ENCODE peak calls at places on chromosomes 2 and 18, in six cellular contexts. R is GM23338, B is mammary epithelial cell, V is OCI-LY7, H is neural progenitor cell, M is SK-N-SH. O is an unnamed sample.
A peak's percentile ranks its signal among the peaks of the same experiment; 100 is the strongest.

GRCh38 chr2:188788621-188789020 is 185.6 kb upstream of the COL3A1 start:
- DNase-seq in V (no peak), R (no peak), B (peak; percentile 69), M (no peak), H (no peak), O (peak; percentile 43)

GRCh38 chr2:101698419-101699190 is 1.1 kb downstream of the MAP4K4 start:
- DNase-seq in B (no peak), R (peak; percentile 32), M (peak; percentile 36), V (peak; percentile 50), H (no peak), O (peak; percentile 19)

GRCh38 chr2:207768891-207769596 is 662 bp downstream of the FZD5 start:
- DNase-seq in M (no peak), B (peak; percentile 60), R (no peak), V (no peak), H (peak; percentile 61), O (peak; percentile 50)

GRCh38 chr2:40488101-40488598 is 36.3 kb upstream of the SLC8A1 start:
- DNase-seq in B (peak; percentile 6), H (peak; percentile 58), V (peak; percentile 50), R (peak; percentile 52), M (peak; percentile 32), O (peak; percentile 11)

GRCh38 chr2:238669581-238670340 is 178.1 kb upstream of the TWIST2 start:
- DNase-seq in B (peak; percentile 37), M (no peak), R (no peak), H (no peak), V (no peak), O (no peak)

GRCh38 chr2:173884403-173884802 is 80.8 kb downstream of the SP3 start:
- DNase-seq in H (peak; percentile 70), M (peak; percentile 51), B (peak; percentile 30), R (peak; percentile 68), V (peak; percentile 41), O (peak; percentile 29)

GRCh38 chr2:37501121-37501520 is 156.7 kb downstream of the QPCT start:
- DNase-seq in M (no peak), H (no peak), V (no peak), B (no peak), R (no peak), O (no peak)

GRCh38 chr2:112181571-112182290 is 43.5 kb downstream of the FBLN7 start:
- DNase-seq in H (no peak), B (no peak), M (no peak), V (no peak), R (peak; percentile 77), O (peak; percentile 28)

GRCh38 chr2:137689549-137689948 is 274.7 kb upstream of the HNMT start:
- DNase-seq in B (no peak), M (no peak), H (no peak), V (no peak), R (no peak), O (no peak)

GRCh38 chr18:9627642-9628041 is 13.3 kb upstream of the PPP4R1 start:
- DNase-seq in R (peak; percentile 46), B (peak; percentile 70), V (no peak), H (no peak), M (no peak), O (no peak)

DNA sequence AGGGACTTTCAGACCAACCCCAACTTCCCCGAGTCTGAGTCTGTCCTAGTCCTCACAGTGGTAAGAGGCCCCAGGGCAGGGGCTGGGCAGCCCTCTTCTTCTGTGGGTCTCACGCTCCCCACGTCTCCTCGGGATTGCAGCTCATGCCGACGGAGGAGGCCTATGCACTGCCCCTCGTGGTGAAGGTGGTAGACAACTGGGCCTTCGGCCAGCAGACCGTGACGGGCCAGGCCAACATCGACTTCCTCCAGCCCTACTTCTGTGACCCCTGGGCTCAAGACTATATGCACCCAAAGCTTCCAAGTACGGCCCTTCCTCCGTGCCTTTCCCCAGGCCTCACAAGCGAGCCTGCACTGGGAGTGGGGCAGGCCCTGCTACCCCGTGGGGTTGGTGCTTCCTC is 44.3 kb downstream of the LMAN2L start:
- DNase-seq in M (no peak), V (peak; percentile 13), B (no peak), H (no peak), R (no peak), O (no peak)
- TF ChIP-seq CTCF in M (no peak), V (no peak), B (no peak), H (no peak), R (no peak), O (no peak)

DNA sequence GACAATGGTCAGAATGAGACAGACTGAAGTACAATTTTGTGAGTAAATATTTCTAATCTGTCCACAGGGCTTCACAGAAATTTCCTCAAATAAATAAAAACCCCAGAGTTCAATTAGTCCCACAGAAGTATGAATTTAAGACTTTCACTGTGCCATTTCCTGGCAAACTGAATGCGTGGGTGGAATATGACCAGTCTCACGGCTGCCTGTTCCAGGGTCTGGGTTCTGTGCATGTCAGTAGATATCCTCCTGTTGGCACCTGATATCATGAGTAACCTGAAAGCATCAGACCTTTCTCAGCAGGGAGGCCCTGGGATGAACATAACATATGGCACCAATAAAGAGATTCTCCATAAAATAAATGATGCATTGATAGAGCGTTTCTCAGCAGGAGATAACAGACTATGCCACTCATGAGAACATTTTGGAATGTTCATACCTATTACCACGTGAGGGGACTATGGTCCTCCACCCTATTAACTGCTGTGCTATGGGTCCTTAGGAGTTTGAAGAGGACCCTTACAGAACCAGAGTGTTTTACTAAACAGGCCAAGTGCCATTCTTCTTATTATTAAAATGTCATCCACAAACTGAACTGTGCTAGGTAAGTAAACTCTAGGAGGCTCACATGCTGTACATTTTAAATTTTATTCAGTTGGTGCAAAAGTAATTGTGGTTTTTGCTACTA is 10.6 kb upstream of the MALL start:
- DNase-seq in V (no peak), B (peak; percentile 68), H (no peak), M (no peak), R (no peak), O (no peak)
- H3K4me1 ChIP-seq in V (no peaks in the 10 kb centered on the region), B (peaks cover 18% of the 10 kb centered on the region), H (peaks cover 9% of the 10 kb centered on the region), M (no peaks in the 10 kb centered on the region), R (no peaks in the 10 kb centered on the region), O (no peaks in the 10 kb centered on the region)

GRCh38 chr18:78073275-78073674 is 823.6 kb downstream of the GALR1 start:
- DNase-seq in V (no peak), H (peak; percentile 20), B (no peak), R (no peak), M (no peak), O (peak; percentile 15)
- H3K4me2 ChIP-seq in V (no peak overlapping the region), H (no peak overlapping the region), B (no peak overlapping the region), R (no peak overlapping the region), M (no peak overlapping the region), O (no peak overlapping the region)

GRCh38 chr2:169397697-169398096 is 35.4 kb upstream of the LRP2 start:
- DNase-seq in M (peak; percentile 25), H (peak; percentile 8), R (peak; percentile 22), B (no peak), V (no peak), O (peak; percentile 29)
- TF ChIP-seq CTCF in M (peak; percentile 33), H (peak; percentile 58), R (peak; percentile 54), B (peak; percentile 29), V (peak; percentile 28), O (peak; percentile 63)

GRCh38 chr18:63158676-63159291 is 160.8 kb downstream of the BCL2 start:
- DNase-seq in R (no peak), V (no peak), B (no peak), M (no peak), H (no peak), O (no peak)
- H3K4me1 ChIP-seq in R (peaks cover 5% of the 10 kb centered on the region), V (peaks cover 82% of the 10 kb centered on the region), B (peaks cover 14% of the 10 kb centered on the region), M (peaks cover 33% of the 10 kb centered on the region), H (no peaks in the 10 kb centered on the region), O (peaks cover 28% of the 10 kb centered on the region)

GRCh38 chr2:15599994-15600393 is 8.3 kb downstream of the DDX1 start:
- DNase-seq in R (no peak), H (no peak), B (no peak), M (no peak), V (no peak), O (no peak)
- H3K4me2 ChIP-seq in R (no peak overlapping the region), H (no peak overlapping the region), B (no peak overlapping the region), M (no peak overlapping the region), V (no peak overlapping the region), O (no peak overlapping the region)

DNA sequence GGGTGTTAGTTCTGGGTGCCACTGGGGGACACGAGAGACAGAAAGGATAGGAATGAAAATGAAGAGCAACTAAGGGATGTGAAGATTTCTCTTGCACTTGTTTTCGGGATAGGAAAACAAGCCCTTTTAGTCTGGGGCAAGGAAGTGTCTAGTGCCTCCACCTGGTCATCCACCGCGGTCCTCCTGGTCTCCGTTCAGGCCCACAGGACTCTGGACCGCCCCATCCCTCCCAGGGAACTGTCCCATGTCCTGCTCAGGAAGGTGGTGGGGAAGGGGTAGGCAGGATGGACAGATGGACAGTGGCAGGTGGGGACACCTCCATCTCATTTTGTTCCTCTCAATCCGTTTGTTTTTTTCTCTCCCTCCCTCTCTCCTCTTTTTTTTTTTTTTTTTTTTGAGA is 45.9 kb downstream of the AGAP1 start:
- DNase-seq in H (no peak), M (no peak), R (no peak), V (no peak), B (no peak), O (no peak)
- TF ChIP-seq CTCF in H (no peak), M (no peak), R (peak; percentile 15), V (no peak), B (no peak), O (no peak)

GRCh38 chr2:48343154-48343553 is 186.8 kb upstream of the STON1 start:
- DNase-seq in H (no peak), V (no peak), M (no peak), B (no peak), R (no peak), O (no peak)

GRCh38 chr2:48344441-48344756 is 185.6 kb upstream of the STON1 start:
- DNase-seq in V (no peak), R (no peak), M (no peak), B (no peak), H (no peak), O (no peak)

GRCh38 chr2:48339451-48339850 is 190.5 kb upstream of the STON1 start:
- DNase-seq in H (no peak), R (no peak), B (peak; percentile 37), M (no peak), V (no peak), O (no peak)

GRCh38 chr2:48343571-48344440 is 186.1 kb upstream of the STON1 start:
- DNase-seq in R (no peak), V (no peak), M (peak; percentile 10), H (no peak), B (peak; percentile 79), O (peak; percentile 15)

GRCh38 chr2:48341556-48342133 is 188.3 kb upstream of the STON1 start:
- DNase-seq in H (no peak), V (no peak), B (no peak), M (no peak), R (no peak), O (no peak)
- H3K4me1 ChIP-seq in H (peaks cover 43% of the 10 kb centered on the region), V (no peaks in the 10 kb centered on the region), B (peaks cover 21% of the 10 kb centered on the region), M (no peaks in the 10 kb centered on the region), R (peaks cover 7% of the 10 kb centered on the region), O (peaks cover 13% of the 10 kb centered on the region)